ENCODE peak calls at places on chromosomes 12 and 14, in six cellular contexts. Q is transverse colon, C is SIG-M5, S is MM.1S, T is suprapubic skin, V is T-cell. G is an unnamed sample.

GRCh38 chr14:101939771-101940170 is 24.6 kb upstream of the DYNC1H1 start:
- DNase-seq in S (no peak), Q (no peak), T (no peak), C (no peak), V (no peak), G (no peak)

GRCh38 chr12:100268835-100269564 is 2.0 kb downstream of the SCYL2 start:
- DNase-seq in S (no peak), V (no peak), C (no peak), T (no peak), Q (no peak), G (no peak)

GRCh38 chr14:93939304-93940229 is 12.4 kb downstream of the FAM181A start:
- DNase-seq in T (no peak), Q (peak; percentile 87), C (no peak), V (peak; percentile 88), S (peak; percentile 49), G (peak; percentile 91)

GRCh38 chr14:30482270-30482669 is 76.7 kb upstream of the G2E3 start:
- DNase-seq in C (no peak), S (no peak), V (no peak), Q (no peak), T (no peak), G (no peak)

GRCh38 chr14:64880382-64881121 is 845 bp upstream of the SPTB start:
- DNase-seq in T (no peak), C (no peak), S (peak; percentile 70), Q (peak; percentile 43), V (peak; percentile 48), G (peak; percentile 23)

GRCh38 chr14:64504897-64505771 is 564 bp downstream of the ZBTB1 start:
- DNase-seq in T (peak; percentile 95), Q (peak; percentile 92), C (peak; percentile 41), V (peak; percentile 84), S (peak; percentile 81), G (peak; percentile 93)

GRCh38 chr14:65304963-65305362 is 107.6 kb upstream of the FUT8 start:
- DNase-seq in C (no peak), V (no peak), S (no peak), T (no peak), Q (no peak), G (peak; percentile 50)

GRCh38 chr14:91953170-91953985 is 5.9 kb upstream of the FBLN5 start:
- DNase-seq in C (no peak), S (no peak), T (no peak), V (no peak), Q (no peak), G (no peak)

GRCh38 chr12:53145861-53146260 is 34.7 kb upstream of the ZNF740 start:
- DNase-seq in Q (no peak), T (no peak), S (no peak), V (no peak), C (no peak), G (no peak)

GRCh38 chr14:105466491-105467248 is 8.0 kb upstream of the CRIP2 start:
- DNase-seq in Q (no peak), V (no peak), C (no peak), T (no peak), S (no peak), G (no peak)

GRCh38 chr12:101719566-101719965 is 19.7 kb downstream of the SYCP3 start:
- DNase-seq in S (no peak), T (no peak), V (no peak), Q (no peak), C (no peak), G (no peak)

GRCh38 chr12:674272-674781 is 11.1 kb upstream of the NINJ2 start:
- DNase-seq in Q (no peak), T (no peak), S (peak; percentile 82), V (peak; percentile 46), C (no peak), G (peak; percentile 98)

GRCh38 chr14:52536269-52536668 is 16.0 kb downstream of the TXNDC16 start:
- DNase-seq in C (no peak), S (no peak), V (no peak), T (no peak), Q (no peak), G (no peak)

GRCh38 chr12:78725951-78726550 is 138.5 kb upstream of the SYT1 start:
- DNase-seq in Q (peak; percentile 27), V (no peak), S (no peak), T (no peak), C (no peak), G (no peak)

GRCh38 chr14:28055008-28055407 is 711.6 kb upstream of the FOXG1 start:
- DNase-seq in V (no peak), Q (no peak), S (no peak), T (no peak), C (no peak), G (no peak)

GRCh38 chr12:52611080-52611468 is 7.3 kb downstream of the KRT73 start:
- DNase-seq in C (no peak), S (no peak), V (no peak), T (no peak), Q (no peak), G (no peak)

GRCh38 chr14:105283028-105283427 is 17.8 kb downstream of the BRF1 start:
- DNase-seq in S (no peak), C (no peak), V (no peak), T (no peak), Q (no peak), G (no peak)

GRCh38 chr12:75550906-75551305 is 39.5 kb upstream of the KRR1 start:
- DNase-seq in T (no peak), Q (no peak), S (no peak), C (no peak), V (no peak), G (no peak)

GRCh38 chr14:99251721-99252120 is 20.3 kb downstream of the BCL11B start:
- DNase-seq in C (no peak), Q (no peak), S (no peak), V (no peak), T (no peak), G (no peak)

GRCh38 chr12:108194585-108194984 is 65.5 kb downstream of the WSCD2 start:
- DNase-seq in T (no peak), V (no peak), S (no peak), Q (no peak), C (no peak), G (no peak)

GRCh38 chr12:953776-954175 is 4.3 kb upstream of the RAD52 start:
- DNase-seq in V (no peak), T (no peak), Q (no peak), S (no peak), C (no peak), G (no peak)

GRCh38 chr14:104136472-104137296 is 1.7 kb upstream of the KIF26A start:
- DNase-seq in C (no peak), T (peak; percentile 75), S (no peak), Q (no peak), V (no peak), G (no peak)

GRCh38 chr12:21823581-21823980 is 49.1 kb upstream of the KCNJ8 start:
- DNase-seq in V (no peak), Q (no peak), C (no peak), T (peak; percentile 79), S (no peak), G (no peak)

GRCh38 chr14:105059917-105060565 is 5.2 kb downstream of the GPR132 start:
- DNase-seq in C (no peak), T (no peak), V (no peak), S (no peak), Q (no peak), G (no peak)

GRCh38 chr12:2540535-2540941 is 254.2 kb upstream of the FKBP4 start:
- DNase-seq in V (no peak), T (no peak), Q (no peak), C (no peak), S (no peak), G (no peak)

GRCh38 chr12:122227341-122227740 is 1.5 kb upstream of the DIABLO start:
- DNase-seq in C (no peak), V (peak; percentile 54), Q (no peak), S (no peak), T (no peak), G (no peak)

GRCh38 chr12:103011974-103012763 is 54.7 kb downstream of the ASCL1 start:
- DNase-seq in V (no peak), T (no peak), Q (no peak), C (no peak), S (no peak), G (no peak)

GRCh38 chr12:24444634-24445033 is 495.2 kb upstream of the SOX5 start:
- DNase-seq in V (no peak), Q (no peak), C (no peak), T (no peak), S (no peak), G (no peak)

GRCh38 chr14:101808020-101808641 is 46.6 kb downstream of the PPP2R5C start:
- DNase-seq in T (no peak), C (no peak), Q (no peak), V (no peak), S (no peak), G (no peak)

GRCh38 chr14:100906420-100906819 is 2.9 kb upstream of the RTL1 start:
- DNase-seq in C (no peak), T (no peak), S (no peak), V (no peak), Q (no peak), G (no peak)

GRCh38 chr12:126156806-126157574 is 1091.8 kb downstream of the AACS start:
- DNase-seq in V (no peak), S (no peak), T (no peak), C (no peak), Q (no peak), G (no peak)

GRCh38 chr12:53174881-53175491 is 5.5 kb upstream of the ZNF740 start:
- DNase-seq in Q (no peak), V (no peak), C (no peak), S (peak; percentile 40), T (no peak), G (no peak)

GRCh38 chr14:76599556-76599955 is 161.7 kb upstream of the VASH1 start:
- DNase-seq in C (no peak), V (no peak), S (no peak), Q (no peak), T (no peak), G (no peak)

GRCh38 chr12:42458575-42458974 is 131.0 kb downstream of the PRICKLE1 start:
- DNase-seq in Q (no peak), T (no peak), S (no peak), C (no peak), V (no peak), G (no peak)

GRCh38 chr14:59183150-59183549 is 5.3 kb upstream of the DAAM1 start:
- DNase-seq in C (no peak), V (no peak), T (no peak), S (no peak), Q (no peak), G (no peak)

GRCh38 chr12:3366451-3367155 is 124.4 kb upstream of the PRMT8 start:
- DNase-seq in Q (no peak), C (no peak), S (no peak), V (no peak), T (no peak), G (no peak)

GRCh38 chr14:44995770-44996294 is 33.8 kb downstream of the TOGARAM1 start:
- DNase-seq in T (no peak), V (no peak), C (no peak), S (no peak), Q (no peak), G (no peak)

GRCh38 chr14:65776193-65776592 is 363.7 kb downstream of the FUT8 start:
- DNase-seq in T (no peak), S (no peak), V (no peak), Q (no peak), C (no peak), G (no peak)

GRCh38 chr14:98198385-98198784 is 1073.6 kb downstream of the BCL11B start:
- DNase-seq in S (peak; percentile 95), Q (peak; percentile 19), V (no peak), C (no peak), T (no peak), G (peak; percentile 97)